ENCODE peak calls at places on chromosomes 5 and 9, in nine cellular contexts. J is tibial nerve, P is uterus, M is left lung, T is psoas muscle, C is colonic mucosa, S is right lobe of liver, G is spleen, E is PC-3. V is an unnamed sample.

GRCh38 chr5:137733011-137733410 is 2.9 kb downstream of the KLHL3 start:
- DNase-seq in J (no peak), P (no peak), M (no peak), T (no peak), C (no peak), S (no peak), G (no peak), E (peak; percentile 39), V (no peak)

GRCh38 chr9:98231770-98232478 is 23.5 kb downstream of the TBC1D2 start:
- DNase-seq in J (no peak), P (no peak), M (no peak), T (no peak), C (no peak), S (no peak), G (no peak), E (peak; percentile 61), V (no peak)

GRCh38 chr5:176900783-176901204 is 1.6 kb upstream of the HK3 start:
- DNase-seq in J (no peak), P (no peak), M (no peak), T (no peak), C (no peak), S (no peak), G (no peak), E (no peak), V (no peak)

GRCh38 chr5:4419276-4419675 is 720.9 kb upstream of the ADAMTS16 start:
- DNase-seq in J (no peak), P (no peak), M (no peak), T (no peak), C (no peak), S (no peak), G (no peak), E (no peak), V (no peak)

GRCh38 chr5:97629281-97629680 is 446.2 kb upstream of the RIOK2 start:
- DNase-seq in J (peak; percentile 13), P (peak; percentile 24), M (no peak), T (peak; percentile 49), C (no peak), S (no peak), G (no peak), E (no peak), V (peak; percentile 59)

GRCh38 chr5:174827521-174827920 is 103.1 kb downstream of the MSX2 start:
- DNase-seq in J (no peak), P (no peak), M (no peak), T (no peak), C (no peak), S (no peak), G (no peak), E (no peak), V (no peak)

GRCh38 chr5:93381057-93381456 is 200.0 kb downstream of the NR2F1-AS1 start:
- DNase-seq in J (no peak), P (no peak), M (no peak), T (no peak), C (no peak), S (no peak), G (no peak), E (peak; percentile 15), V (no peak)

GRCh38 chr9:90896231-90896630 is 94.6 kb downstream of the SYK start:
- DNase-seq in J (no peak), P (no peak), M (no peak), T (no peak), C (no peak), S (no peak), G (no peak), E (no peak), V (no peak)

GRCh38 chr9:6557883-6558282 is 87.6 kb downstream of the GLDC start:
- DNase-seq in J (no peak), P (no peak), M (no peak), T (no peak), C (no peak), S (no peak), G (no peak), E (no peak), V (no peak)

GRCh38 chr9:121694001-121694400 is 42.6 kb downstream of the DAB2IP start:
- DNase-seq in J (no peak), P (no peak), M (no peak), T (no peak), C (no peak), S (no peak), G (no peak), E (no peak), V (no peak)

GRCh38 chr9:37104183-37104889 is 16.0 kb upstream of the ZCCHC7 start:
- DNase-seq in J (no peak), P (no peak), M (no peak), T (no peak), C (no peak), S (no peak), G (no peak), E (peak; percentile 56), V (no peak)

GRCh38 chr9:128635266-128636023 is 21.2 kb downstream of the DYNC2I2 start:
- DNase-seq in J (peak; percentile 59), P (peak; percentile 87), M (peak; percentile 94), T (peak; percentile 91), C (peak; percentile 93), S (peak; percentile 93), G (peak; percentile 85), E (peak; percentile 97), V (peak; percentile 91)

GRCh38 chr9:128634651-128635262 is 21.9 kb downstream of the DYNC2I2 start:
- DNase-seq in J (no peak), P (no peak), M (peak; percentile 81), T (no peak), C (no peak), S (peak; percentile 36), G (no peak), E (no peak), V (no peak)

GRCh38 chr9:128637656-128638055 is 19.0 kb downstream of the DYNC2I2 start:
- DNase-seq in J (no peak), P (no peak), M (no peak), T (no peak), C (no peak), S (no peak), G (no peak), E (no peak), V (no peak)

GRCh38 chr9:128636556-128637530 is 19.8 kb downstream of the DYNC2I2 start:
- DNase-seq in J (no peak), P (no peak), M (peak; percentile 71), T (no peak), C (no peak), S (no peak), G (peak; percentile 84), E (no peak), V (no peak)

GRCh38 chr9:128636024-128636390 is 20.6 kb downstream of the DYNC2I2 start:
- DNase-seq in J (no peak), P (peak; percentile 50), M (peak; percentile 89), T (peak; percentile 70), C (peak; percentile 71), S (peak; percentile 91), G (no peak), E (peak; percentile 74), V (no peak)
- TF ChIP-seq CTCF in J (peak; percentile 21), P (no peak), M (no peak), T (no peak), C (peak; percentile 10), S (peak; percentile 52), G (no peak), E (peak; percentile 42), V (peak; percentile 37)

DNA sequence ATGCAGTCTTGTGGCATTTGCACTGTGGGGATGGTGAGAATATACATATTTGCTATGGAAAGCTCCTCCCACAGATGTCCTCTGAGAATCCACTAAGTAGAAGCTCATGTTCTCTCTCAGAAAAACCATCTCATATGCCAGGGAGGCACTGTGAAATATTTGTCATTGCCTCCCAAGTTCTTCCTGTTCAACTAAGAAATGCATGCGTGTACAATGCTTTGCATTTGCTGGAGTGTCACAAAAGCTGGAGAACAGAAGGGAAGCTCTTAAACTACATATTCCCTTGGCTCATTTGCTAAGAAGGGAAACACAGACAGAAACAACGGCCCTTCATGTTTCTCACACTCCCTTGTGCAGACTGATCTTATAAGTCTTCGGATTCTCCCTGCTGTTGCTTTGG is 220.7 kb downstream of the TRIM36 start:
- DNase-seq in J (no peak), P (no peak), M (no peak), T (no peak), C (no peak), S (no peak), G (no peak), E (no peak), V (no peak)
- H3K4me3 ChIP-seq in J (no peak overlapping the region), P (no peak overlapping the region), M (no peak overlapping the region), T (no peak overlapping the region), C (no peak overlapping the region), S (no peak overlapping the region), G (no peak overlapping the region), E (no peak overlapping the region), V (no peak overlapping the region)

DNA sequence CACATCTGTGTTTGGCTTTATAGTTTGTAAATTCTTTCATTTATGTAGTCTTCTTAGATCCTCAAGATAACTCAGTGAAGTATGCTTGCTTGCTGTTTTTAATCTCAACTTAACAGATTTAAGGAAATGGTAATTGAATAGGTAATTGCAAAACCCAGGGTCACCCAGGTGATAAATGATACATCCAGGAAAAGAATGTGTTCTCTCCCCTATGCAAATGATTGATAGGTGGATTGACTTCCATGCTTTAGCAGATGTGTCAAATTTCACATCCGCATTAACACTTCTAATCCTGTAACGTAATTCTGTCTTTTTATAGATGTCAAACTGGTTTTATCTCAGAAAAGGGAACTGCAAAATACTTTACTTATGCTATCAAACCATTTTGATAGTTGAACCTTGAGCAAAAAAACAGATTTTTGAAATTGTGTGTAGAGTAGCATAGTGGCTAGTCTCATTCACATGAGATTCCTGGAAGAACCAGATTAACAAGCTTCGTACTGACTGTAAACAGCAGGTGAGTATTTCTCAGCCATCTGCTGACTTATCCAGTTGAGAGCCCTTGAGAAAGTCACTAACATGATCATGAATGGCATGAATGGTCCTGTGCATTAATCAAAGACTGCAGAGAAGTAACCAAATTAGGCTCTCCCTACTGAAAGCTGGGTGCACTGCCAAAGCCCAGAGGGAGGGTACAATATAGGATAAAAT is 86.7 kb upstream of the PAM start:
- DNase-seq in J (no peak), P (no peak), M (no peak), T (no peak), C (no peak), S (no peak), G (no peak), E (peak; percentile 71), V (no peak)
- H3K27ac ChIP-seq in J (no peak overlapping the region), P (no peak overlapping the region), M (no peak overlapping the region), T (no peak overlapping the region), C (no peak overlapping the region), S (no peak overlapping the region), G (no peak overlapping the region), E (no peak overlapping the region), V (no peak overlapping the region)

GRCh38 chr9:132876849-132877248 is 1.2 kb downstream of the AK8 start:
- DNase-seq in J (no peak), P (no peak), M (no peak), T (no peak), C (no peak), S (no peak), G (no peak), E (no peak), V (no peak)

GRCh38 chr9:132877818-132878694 is at the start of gene AK8:
- DNase-seq in J (peak; percentile 43), P (peak; percentile 79), M (peak; percentile 92), T (peak; percentile 80), C (peak; percentile 68), S (peak; percentile 72), G (peak; percentile 92), E (peak; percentile 72), V (peak; percentile 75)

GRCh38 chr9:132877447-132877817 is 652 bp downstream of the AK8 start:
- DNase-seq in J (no peak), P (no peak), M (no peak), T (no peak), C (no peak), S (no peak), G (no peak), E (no peak), V (no peak)

GRCh38 chr9:132873403-132873802 is 4.7 kb downstream of the AK8 start:
- DNase-seq in J (no peak), P (no peak), M (peak; percentile 51), T (no peak), C (no peak), S (no peak), G (no peak), E (no peak), V (no peak)

GRCh38 chr9:132875159-132875558 is 2.9 kb downstream of the AK8 start:
- DNase-seq in J (no peak), P (no peak), M (no peak), T (peak; percentile 18), C (no peak), S (no peak), G (no peak), E (no peak), V (no peak)
- TF ChIP-seq CTCF in J (no peak), P (no peak), M (no peak), T (no peak), C (no peak), S (no peak), G (no peak), E (no peak), V (no peak)